ENCODE peak calls at places on chromosomes 16 and 17, in four cellular contexts. One of them, this sample, is unnamed.
A peak's percentile ranks its signal among the peaks of the same experiment; 100 is the strongest.

GRCh38 chr17:49512296-49513043 is 17.4 kb downstream of the NGFR start:
- DNase-seq in trophoblast cell: no peak
- DNase-seq in OCI-LY7: no peak
- DNase-seq in A549: no peak
- DNase-seq in this sample: no peak

GRCh38 chr16:22291860-22292692 is 5.1 kb upstream of the POLR3E start:
- DNase-seq in trophoblast cell: no peak
- DNase-seq in OCI-LY7: no peak
- DNase-seq in A549: no peak
- DNase-seq in this sample: no peak

GRCh38 chr16:84361546-84361945 is 6.8 kb upstream of the ATP2C2 start:
- DNase-seq in trophoblast cell: no peak
- DNase-seq in OCI-LY7: no peak
- DNase-seq in A549: no peak
- DNase-seq in this sample: no peak

GRCh38 chr16:75053791-75054555 is 55.1 kb downstream of the ZNRF1 start:
- DNase-seq in trophoblast cell: no peak
- DNase-seq in OCI-LY7: no peak
- DNase-seq in A549: peak; percentile 66
- DNase-seq in this sample: no peak

GRCh38 chr16:18958621-18959578 is 24.8 kb upstream of the TMC7 start:
- DNase-seq in trophoblast cell: no peak
- DNase-seq in OCI-LY7: no peak
- DNase-seq in A549: no peak
- DNase-seq in this sample: peak; percentile 94

GRCh38 chr16:70725024-70725911 is 39.4 kb upstream of the MTSS2 start:
- DNase-seq in trophoblast cell: no peak
- DNase-seq in OCI-LY7: no peak
- DNase-seq in A549: no peak
- DNase-seq in this sample: no peak

GRCh38 chr17:17086585-17086984 is 44.3 kb downstream of the MPRIP start:
- DNase-seq in trophoblast cell: no peak
- DNase-seq in OCI-LY7: no peak
- DNase-seq in A549: no peak
- DNase-seq in this sample: no peak

GRCh38 chr17:68101992-68102758 is 66.6 kb downstream of the KPNA2 start:
- DNase-seq in trophoblast cell: no peak
- DNase-seq in OCI-LY7: peak; percentile 49
- DNase-seq in A549: peak; percentile 23
- DNase-seq in this sample: peak; percentile 30

GRCh38 chr17:43074869-43075268 is 49.8 kb downstream of the RND2 start:
- DNase-seq in trophoblast cell: no peak
- DNase-seq in OCI-LY7: no peak
- DNase-seq in A549: no peak
- DNase-seq in this sample: no peak

GRCh38 chr16:50697881-50698767 is 4.7 kb downstream of the NOD2 start:
- DNase-seq in trophoblast cell: no peak
- DNase-seq in OCI-LY7: no peak
- DNase-seq in A549: no peak
- DNase-seq in this sample: no peak

GRCh38 chr17:3865166-3865565 is 19.1 kb upstream of the NCBP3 start:
- DNase-seq in trophoblast cell: no peak
- DNase-seq in OCI-LY7: no peak
- DNase-seq in A549: no peak
- DNase-seq in this sample: no peak

GRCh38 chr17:63652106-63652505 is 29.9 kb downstream of the MAP3K3 start:
- DNase-seq in trophoblast cell: no peak
- DNase-seq in OCI-LY7: no peak
- DNase-seq in A549: no peak
- DNase-seq in this sample: no peak

GRCh38 chr17:39600469-39601009 is 7.2 kb downstream of the NEUROD2 start:
- DNase-seq in trophoblast cell: no peak
- DNase-seq in OCI-LY7: no peak
- DNase-seq in A549: no peak
- DNase-seq in this sample: no peak

GRCh38 chr17:37774508-37774907 is 29.6 kb upstream of the HNF1B start:
- DNase-seq in trophoblast cell: no peak
- DNase-seq in OCI-LY7: peak; percentile 48
- DNase-seq in A549: no peak
- DNase-seq in this sample: no peak

GRCh38 chr17:60971515-60972369 is 294.1 kb downstream of the BCAS3 start:
- DNase-seq in trophoblast cell: peak; percentile 36
- DNase-seq in OCI-LY7: peak; percentile 25
- DNase-seq in A549: peak; percentile 73
- DNase-seq in this sample: peak; percentile 44

GRCh38 chr17:77666881-77667395 is 291.6 kb upstream of the TNRC6C start:
- DNase-seq in trophoblast cell: no peak
- DNase-seq in OCI-LY7: peak; percentile 87
- DNase-seq in A549: no peak
- DNase-seq in this sample: no peak

GRCh38 chr17:79388556-79389295 is 222.1 kb downstream of the RBFOX3 start:
- DNase-seq in trophoblast cell: peak; percentile 38
- DNase-seq in OCI-LY7: peak; percentile 80
- DNase-seq in A549: peak; percentile 66
- DNase-seq in this sample: peak; percentile 69

GRCh38 chr17:63764701-63765100 is 8.7 kb downstream of the CCDC47 start:
- DNase-seq in trophoblast cell: no peak
- DNase-seq in OCI-LY7: no peak
- DNase-seq in A549: no peak
- DNase-seq in this sample: no peak

GRCh38 chr17:79437081-79437480 is 173.8 kb downstream of the RBFOX3 start:
- DNase-seq in trophoblast cell: no peak
- DNase-seq in OCI-LY7: no peak
- DNase-seq in A549: no peak
- DNase-seq in this sample: no peak

GRCh38 chr17:7263071-7263800 is 958 bp upstream of the CLDN7 start:
- DNase-seq in trophoblast cell: peak; percentile 65
- DNase-seq in OCI-LY7: no peak
- DNase-seq in A549: peak; percentile 46
- DNase-seq in this sample: peak; percentile 46

GRCh38 chr16:87551487-87551886 is 50.8 kb upstream of the JPH3 start:
- DNase-seq in trophoblast cell: no peak
- DNase-seq in OCI-LY7: no peak
- DNase-seq in A549: no peak
- DNase-seq in this sample: no peak

GRCh38 chr17:48055531-48056245 is 7.5 kb downstream of the NFE2L1 start:
- DNase-seq in trophoblast cell: no peak
- DNase-seq in OCI-LY7: peak; percentile 83
- DNase-seq in A549: peak; percentile 78
- DNase-seq in this sample: peak; percentile 79

GRCh38 chr17:17036520-17036998 is 5.7 kb upstream of the MPRIP start:
- DNase-seq in trophoblast cell: peak; percentile 68
- DNase-seq in OCI-LY7: no peak
- DNase-seq in A549: no peak
- DNase-seq in this sample: no peak

DNA sequence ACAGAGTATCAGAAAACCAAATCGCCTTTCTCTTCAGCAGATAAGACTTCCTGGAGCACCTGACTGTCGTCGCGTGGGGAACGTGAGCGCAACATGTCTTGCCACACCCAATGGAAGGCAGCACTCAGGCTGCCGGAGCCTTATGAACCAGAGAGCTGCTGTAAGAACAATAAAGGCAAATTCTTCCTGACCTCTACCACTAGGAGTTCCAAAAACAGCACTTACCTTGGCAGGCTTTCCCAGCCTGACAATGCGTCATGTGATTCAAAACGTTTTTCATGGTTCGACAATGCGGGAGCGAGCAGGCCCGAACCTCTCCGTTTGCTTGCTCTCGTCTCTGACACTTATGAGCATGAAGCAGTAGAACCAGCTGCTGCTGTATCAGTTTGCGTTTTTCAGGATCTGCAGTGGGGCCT is 75.8 kb upstream of the TRAP1 start:
- DNase-seq in trophoblast cell: no peak
- DNase-seq in OCI-LY7: no peak
- DNase-seq in A549: peak; percentile 11
- DNase-seq in this sample: no peak
- H3K4me1 ChIP-seq in trophoblast cell: no peaks in the 10 kb centered on the region
- H3K4me1 ChIP-seq in OCI-LY7: peaks cover 11% of the 10 kb centered on the region
- H3K4me1 ChIP-seq in A549: no peaks in the 10 kb centered on the region
- H3K4me1 ChIP-seq in this sample: peaks cover 5% of the 10 kb centered on the region

GRCh38 chr17:58415371-58416055 is 1.8 kb downstream of the RNF43 start:
- DNase-seq in trophoblast cell: no peak
- DNase-seq in OCI-LY7: no peak
- DNase-seq in A549: no peak
- DNase-seq in this sample: no peak
- H3K4me3 ChIP-seq in trophoblast cell: no peak overlapping the region
- H3K4me3 ChIP-seq in OCI-LY7: no peak overlapping the region
- H3K4me3 ChIP-seq in A549: peak overlapping the region; percentile 47
- H3K4me3 ChIP-seq in this sample: no peak overlapping the region

DNA sequence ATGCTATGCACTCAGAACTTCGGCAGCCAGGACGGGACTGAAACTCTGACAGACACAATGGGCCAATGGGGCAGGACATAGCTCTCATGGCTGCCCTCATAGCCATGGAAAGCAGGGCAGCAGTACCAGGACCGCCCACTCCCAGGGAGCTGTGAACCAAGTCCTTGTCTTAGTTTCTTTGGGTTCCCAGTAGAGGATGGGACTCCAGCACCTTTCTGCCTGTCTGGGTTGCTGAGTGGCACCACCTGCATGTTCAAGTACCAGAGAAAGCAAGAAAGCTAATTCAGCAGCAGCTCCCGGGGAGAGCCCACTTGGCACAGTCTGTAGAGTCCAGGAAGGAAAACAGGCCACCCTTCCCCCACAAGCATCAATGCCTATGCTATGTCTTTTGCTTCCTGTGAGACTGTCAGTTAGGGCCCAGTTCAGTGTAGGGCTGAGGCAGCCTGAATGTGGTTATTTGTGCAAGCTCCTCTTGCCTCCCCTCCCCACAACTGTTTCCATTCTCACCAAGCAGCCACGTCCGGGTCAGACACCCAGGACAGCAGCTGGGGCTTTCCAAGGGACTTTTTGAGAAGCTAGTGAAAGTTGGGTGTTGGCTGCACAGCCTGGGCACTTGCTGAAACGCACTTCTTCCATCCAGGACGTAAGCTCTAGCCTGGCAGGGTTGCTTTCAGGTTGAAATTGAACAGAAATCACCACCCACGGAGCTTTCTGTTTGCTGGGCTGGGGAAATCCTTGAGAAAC is 7.8 kb downstream of the SUPT4H1 start:
- DNase-seq in trophoblast cell: no peak
- DNase-seq in OCI-LY7: peak; percentile 95
- DNase-seq in A549: no peak
- DNase-seq in this sample: no peak
- H3K4me1 ChIP-seq in trophoblast cell: peaks cover 2% of the 10 kb centered on the region
- H3K4me1 ChIP-seq in OCI-LY7: peaks cover 80% of the 10 kb centered on the region
- H3K4me1 ChIP-seq in A549: no peaks in the 10 kb centered on the region
- H3K4me1 ChIP-seq in this sample: no peaks in the 10 kb centered on the region

DNA sequence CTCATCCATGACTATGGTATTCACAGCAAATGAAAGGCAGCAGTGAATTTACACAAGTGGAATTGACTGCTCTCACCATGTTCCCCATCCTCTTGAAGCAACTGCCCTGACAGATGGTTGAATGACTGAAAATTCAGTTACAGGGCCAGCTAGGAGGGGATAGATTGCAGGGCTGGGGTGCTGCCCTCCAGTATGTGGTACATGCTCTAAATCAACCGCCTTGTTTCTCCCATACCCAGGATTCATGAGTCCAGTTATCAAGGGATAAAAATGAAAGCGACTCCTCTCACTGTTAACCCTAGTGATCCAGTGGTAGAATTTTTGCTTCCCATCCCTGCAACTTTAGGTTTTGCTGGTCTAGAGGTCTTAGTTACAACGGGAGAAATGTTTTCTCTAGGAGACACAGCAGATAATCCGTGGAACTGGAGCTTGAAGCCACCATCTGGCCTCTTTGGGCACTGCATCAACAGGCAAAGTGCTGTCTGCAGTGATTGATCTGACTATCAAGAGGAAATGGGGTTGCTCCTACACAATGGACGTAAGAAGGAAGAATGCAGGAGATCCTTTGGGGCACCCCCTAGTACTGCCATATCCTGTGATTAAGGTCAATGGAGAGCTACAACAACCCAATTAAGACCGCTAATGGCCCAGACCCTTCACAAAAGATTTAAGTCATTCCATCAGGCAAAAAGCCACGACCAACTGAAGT is 32.0 kb downstream of the SCPEP1 start:
- DNase-seq in trophoblast cell: peak; percentile 48
- DNase-seq in OCI-LY7: peak; percentile 81
- DNase-seq in A549: peak; percentile 72
- DNase-seq in this sample: peak; percentile 52
- H3K4me3 ChIP-seq in trophoblast cell: no peak overlapping the region
- H3K4me3 ChIP-seq in OCI-LY7: no peak overlapping the region
- H3K4me3 ChIP-seq in A549: no peak overlapping the region
- H3K4me3 ChIP-seq in this sample: no peak overlapping the region

GRCh38 chr16:85577899-85578598 is 35.1 kb upstream of the GSE1 start:
- DNase-seq in trophoblast cell: no peak
- DNase-seq in OCI-LY7: no peak
- DNase-seq in A549: no peak
- DNase-seq in this sample: peak; percentile 65

GRCh38 chr16:85576944-85577343 is 36.2 kb upstream of the GSE1 start:
- DNase-seq in trophoblast cell: no peak
- DNase-seq in OCI-LY7: no peak
- DNase-seq in A549: no peak
- DNase-seq in this sample: no peak

GRCh38 chr16:85574672-85575475 is 38.2 kb upstream of the GSE1 start:
- DNase-seq in trophoblast cell: no peak
- DNase-seq in OCI-LY7: no peak
- DNase-seq in A549: no peak
- DNase-seq in this sample: peak; percentile 24

GRCh38 chr16:85573696-85574641 is 39.2 kb upstream of the GSE1 start:
- DNase-seq in trophoblast cell: peak; percentile 75
- DNase-seq in OCI-LY7: no peak
- DNase-seq in A549: no peak
- DNase-seq in this sample: peak; percentile 82

DNA sequence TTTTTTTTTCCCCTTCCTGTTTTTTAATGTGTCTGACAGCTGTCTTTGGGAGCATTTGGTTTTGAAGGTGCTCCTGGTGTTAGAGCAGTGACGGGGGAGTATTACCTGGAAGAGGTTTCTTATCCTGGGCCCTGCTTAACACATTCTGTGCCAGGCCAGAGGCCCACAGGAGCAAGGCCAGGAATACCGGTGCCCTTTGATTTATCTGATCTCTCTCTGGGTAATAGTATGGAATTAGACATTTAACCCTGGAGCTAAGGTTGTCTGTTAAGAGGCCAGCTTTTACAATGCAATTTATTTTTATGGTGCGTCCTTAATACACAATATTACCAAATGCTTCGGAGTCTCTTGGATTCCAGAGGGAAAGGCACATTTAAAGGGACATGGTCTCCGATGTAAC is 37.2 kb upstream of the GSE1 start:
- DNase-seq in trophoblast cell: no peak
- DNase-seq in OCI-LY7: no peak
- DNase-seq in A549: no peak
- DNase-seq in this sample: no peak
- H3K4me1 ChIP-seq in trophoblast cell: peaks cover 14% of the 10 kb centered on the region
- H3K4me1 ChIP-seq in OCI-LY7: peaks cover 13% of the 10 kb centered on the region
- H3K4me1 ChIP-seq in A549: no peaks in the 10 kb centered on the region
- H3K4me1 ChIP-seq in this sample: peaks cover 74% of the 10 kb centered on the region

GRCh38 chr17:74444406-74444805 is 12.5 kb downstream of the GPRC5C start:
- DNase-seq in trophoblast cell: no peak
- DNase-seq in OCI-LY7: no peak
- DNase-seq in A549: no peak
- DNase-seq in this sample: no peak
- H3K4me3 ChIP-seq in trophoblast cell: no peak overlapping the region
- H3K4me3 ChIP-seq in OCI-LY7: no peak overlapping the region
- H3K4me3 ChIP-seq in A549: no peak overlapping the region
- H3K4me3 ChIP-seq in this sample: no peak overlapping the region